ENCODE peak calls at places on chromosome 4, in eight cellular contexts. One of them, this sample, is unnamed.

GRCh38 chr4:15729910-15730533 is 27.2 kb downstream of the BST1 start:
- DNase-seq in iPS-NIHi11: peak
- DNase-seq in T-cell: no peak
- DNase-seq in H7: peak
- DNase-seq in sigmoid colon: no peak
- DNase-seq in progenitor cell of endocrine pancreas: no peak
- DNase-seq in lower leg skin: no peak
- DNase-seq in KBM-7: peak
- DNase-seq in this sample: no peak

GRCh38 chr4:156109943-156110925 is 156.6 kb upstream of the CTSO start:
- DNase-seq in iPS-NIHi11: peak
- DNase-seq in T-cell: no peak
- DNase-seq in H7: peak
- DNase-seq in sigmoid colon: peak
- DNase-seq in progenitor cell of endocrine pancreas: no peak
- DNase-seq in lower leg skin: peak
- DNase-seq in KBM-7: peak
- DNase-seq in this sample: no peak

GRCh38 chr4:8228319-8229250 is 29.5 kb downstream of the SH3TC1 start:
- DNase-seq in iPS-NIHi11: no peak
- DNase-seq in T-cell: peak
- DNase-seq in H7: no peak
- DNase-seq in sigmoid colon: peak
- DNase-seq in progenitor cell of endocrine pancreas: no peak
- DNase-seq in lower leg skin: peak
- DNase-seq in KBM-7: peak
- DNase-seq in this sample: peak

GRCh38 chr4:36027203-36027602 is 217.1 kb downstream of the ARAP2 start:
- DNase-seq in iPS-NIHi11: peak
- DNase-seq in T-cell: no peak
- DNase-seq in H7: no peak
- DNase-seq in sigmoid colon: no peak
- DNase-seq in progenitor cell of endocrine pancreas: no peak
- DNase-seq in lower leg skin: no peak
- DNase-seq in KBM-7: no peak
- DNase-seq in this sample: no peak

GRCh38 chr4:73945674-73946449 is 36.0 kb downstream of the PF4 start:
- DNase-seq in iPS-NIHi11: no peak
- DNase-seq in T-cell: no peak
- DNase-seq in H7: no peak
- DNase-seq in sigmoid colon: no peak
- DNase-seq in progenitor cell of endocrine pancreas: no peak
- DNase-seq in lower leg skin: no peak
- DNase-seq in KBM-7: no peak
- DNase-seq in this sample: no peak

GRCh38 chr4:41930139-41930831 is 4.9 kb upstream of the TMEM33 start:
- DNase-seq in iPS-NIHi11: no peak
- DNase-seq in T-cell: no peak
- DNase-seq in H7: no peak
- DNase-seq in sigmoid colon: no peak
- DNase-seq in progenitor cell of endocrine pancreas: no peak
- DNase-seq in lower leg skin: no peak
- DNase-seq in KBM-7: no peak
- DNase-seq in this sample: no peak

GRCh38 chr4:56102581-56102980 is 153.8 kb downstream of the CEP135 start:
- DNase-seq in iPS-NIHi11: no peak
- DNase-seq in T-cell: no peak
- DNase-seq in H7: no peak
- DNase-seq in sigmoid colon: no peak
- DNase-seq in progenitor cell of endocrine pancreas: no peak
- DNase-seq in lower leg skin: no peak
- DNase-seq in KBM-7: no peak
- DNase-seq in this sample: no peak

GRCh38 chr4:112321768-112322684 is 24.9 kb downstream of the ALPK1 start:
- DNase-seq in iPS-NIHi11: peak
- DNase-seq in T-cell: peak
- DNase-seq in H7: peak
- DNase-seq in sigmoid colon: peak
- DNase-seq in progenitor cell of endocrine pancreas: peak
- DNase-seq in lower leg skin: peak
- DNase-seq in KBM-7: peak
- DNase-seq in this sample: peak

GRCh38 chr4:168978001-168978700 is 31.9 kb downstream of the CBR4 start:
- DNase-seq in iPS-NIHi11: no peak
- DNase-seq in T-cell: no peak
- DNase-seq in H7: no peak
- DNase-seq in sigmoid colon: no peak
- DNase-seq in progenitor cell of endocrine pancreas: no peak
- DNase-seq in lower leg skin: no peak
- DNase-seq in KBM-7: no peak
- DNase-seq in this sample: no peak

GRCh38 chr4:126174627-126175026 is 859.9 kb downstream of the FAT4 start:
- DNase-seq in iPS-NIHi11: no peak
- DNase-seq in T-cell: no peak
- DNase-seq in H7: no peak
- DNase-seq in sigmoid colon: no peak
- DNase-seq in progenitor cell of endocrine pancreas: no peak
- DNase-seq in lower leg skin: no peak
- DNase-seq in KBM-7: no peak
- DNase-seq in this sample: no peak

GRCh38 chr4:127778102-127778501 is 4.0 kb upstream of the HSPA4L start:
- DNase-seq in iPS-NIHi11: no peak
- DNase-seq in T-cell: no peak
- DNase-seq in H7: no peak
- DNase-seq in sigmoid colon: no peak
- DNase-seq in progenitor cell of endocrine pancreas: peak
- DNase-seq in lower leg skin: no peak
- DNase-seq in KBM-7: no peak
- DNase-seq in this sample: no peak

GRCh38 chr4:149426461-149426860 is 389.2 kb downstream of the IQCM start:
- DNase-seq in iPS-NIHi11: no peak
- DNase-seq in T-cell: no peak
- DNase-seq in H7: no peak
- DNase-seq in sigmoid colon: no peak
- DNase-seq in progenitor cell of endocrine pancreas: no peak
- DNase-seq in lower leg skin: no peak
- DNase-seq in KBM-7: no peak
- DNase-seq in this sample: no peak

GRCh38 chr4:184657144-184657543 is 7.6 kb downstream of the PRIMPOL start:
- DNase-seq in iPS-NIHi11: no peak
- DNase-seq in T-cell: no peak
- DNase-seq in H7: no peak
- DNase-seq in sigmoid colon: no peak
- DNase-seq in progenitor cell of endocrine pancreas: no peak
- DNase-seq in lower leg skin: no peak
- DNase-seq in KBM-7: no peak
- DNase-seq in this sample: no peak

GRCh38 chr4:2689825-2690700 is 66.1 kb downstream of the TNIP2 start:
- DNase-seq in iPS-NIHi11: no peak
- DNase-seq in T-cell: peak
- DNase-seq in H7: no peak
- DNase-seq in sigmoid colon: no peak
- DNase-seq in progenitor cell of endocrine pancreas: no peak
- DNase-seq in lower leg skin: no peak
- DNase-seq in KBM-7: no peak
- DNase-seq in this sample: peak

GRCh38 chr4:108601517-108601916 is 18.9 kb upstream of the RPL34 start:
- DNase-seq in iPS-NIHi11: no peak
- DNase-seq in T-cell: peak
- DNase-seq in H7: no peak
- DNase-seq in sigmoid colon: no peak
- DNase-seq in progenitor cell of endocrine pancreas: no peak
- DNase-seq in lower leg skin: no peak
- DNase-seq in KBM-7: no peak
- DNase-seq in this sample: no peak

GRCh38 chr4:20532871-20533870 is 167.1 kb upstream of the PACRGL start:
- DNase-seq in iPS-NIHi11: no peak
- DNase-seq in T-cell: no peak
- DNase-seq in H7: no peak
- DNase-seq in sigmoid colon: no peak
- DNase-seq in progenitor cell of endocrine pancreas: no peak
- DNase-seq in lower leg skin: no peak
- DNase-seq in KBM-7: no peak
- DNase-seq in this sample: no peak

GRCh38 chr4:152556283-152556682 is 20.4 kb upstream of the FBXW7 start:
- DNase-seq in iPS-NIHi11: no peak
- DNase-seq in T-cell: no peak
- DNase-seq in H7: no peak
- DNase-seq in sigmoid colon: no peak
- DNase-seq in progenitor cell of endocrine pancreas: no peak
- DNase-seq in lower leg skin: no peak
- DNase-seq in KBM-7: no peak
- DNase-seq in this sample: no peak

GRCh38 chr4:112325522-112325921 is 28.4 kb downstream of the ALPK1 start:
- DNase-seq in iPS-NIHi11: no peak
- DNase-seq in T-cell: no peak
- DNase-seq in H7: no peak
- DNase-seq in sigmoid colon: no peak
- DNase-seq in progenitor cell of endocrine pancreas: no peak
- DNase-seq in lower leg skin: no peak
- DNase-seq in KBM-7: no peak
- DNase-seq in this sample: no peak

GRCh38 chr4:95129036-95129435 is 371.3 kb downstream of the BMPR1B start:
- DNase-seq in iPS-NIHi11: no peak
- DNase-seq in T-cell: no peak
- DNase-seq in H7: no peak
- DNase-seq in sigmoid colon: no peak
- DNase-seq in progenitor cell of endocrine pancreas: no peak
- DNase-seq in lower leg skin: no peak
- DNase-seq in KBM-7: no peak
- DNase-seq in this sample: no peak

GRCh38 chr4:72951628-72952027 is 117.9 kb downstream of the COX18 start:
- DNase-seq in iPS-NIHi11: no peak
- DNase-seq in T-cell: no peak
- DNase-seq in H7: no peak
- DNase-seq in sigmoid colon: no peak
- DNase-seq in progenitor cell of endocrine pancreas: no peak
- DNase-seq in lower leg skin: no peak
- DNase-seq in KBM-7: no peak
- DNase-seq in this sample: no peak

GRCh38 chr4:109123952-109124351 is 178.5 kb downstream of the COL25A1 start:
- DNase-seq in iPS-NIHi11: no peak
- DNase-seq in T-cell: no peak
- DNase-seq in H7: no peak
- DNase-seq in sigmoid colon: no peak
- DNase-seq in progenitor cell of endocrine pancreas: no peak
- DNase-seq in lower leg skin: no peak
- DNase-seq in KBM-7: no peak
- DNase-seq in this sample: no peak

GRCh38 chr4:139740121-139740520 is 74.5 kb downstream of the MGST2 start:
- DNase-seq in iPS-NIHi11: no peak
- DNase-seq in T-cell: no peak
- DNase-seq in H7: no peak
- DNase-seq in sigmoid colon: peak
- DNase-seq in progenitor cell of endocrine pancreas: no peak
- DNase-seq in lower leg skin: no peak
- DNase-seq in KBM-7: no peak
- DNase-seq in this sample: no peak

GRCh38 chr4:84597450-84597849 is 14.5 kb downstream of the CDS1 start:
- DNase-seq in iPS-NIHi11: no peak
- DNase-seq in T-cell: no peak
- DNase-seq in H7: no peak
- DNase-seq in sigmoid colon: no peak
- DNase-seq in progenitor cell of endocrine pancreas: no peak
- DNase-seq in lower leg skin: no peak
- DNase-seq in KBM-7: no peak
- DNase-seq in this sample: no peak

GRCh38 chr4:4200624-4201023 is 26.1 kb downstream of the OTOP1 start:
- DNase-seq in iPS-NIHi11: no peak
- DNase-seq in T-cell: no peak
- DNase-seq in H7: no peak
- DNase-seq in sigmoid colon: no peak
- DNase-seq in progenitor cell of endocrine pancreas: no peak
- DNase-seq in lower leg skin: no peak
- DNase-seq in KBM-7: no peak
- DNase-seq in this sample: no peak

GRCh38 chr4:37528161-37528560 is 158.0 kb downstream of the RELL1 start:
- DNase-seq in iPS-NIHi11: no peak
- DNase-seq in T-cell: no peak
- DNase-seq in H7: no peak
- DNase-seq in sigmoid colon: no peak
- DNase-seq in progenitor cell of endocrine pancreas: no peak
- DNase-seq in lower leg skin: no peak
- DNase-seq in KBM-7: peak
- DNase-seq in this sample: no peak

GRCh38 chr4:20544645-20545044 is 155.6 kb upstream of the PACRGL start:
- DNase-seq in iPS-NIHi11: peak
- DNase-seq in T-cell: no peak
- DNase-seq in H7: peak
- DNase-seq in sigmoid colon: no peak
- DNase-seq in progenitor cell of endocrine pancreas: no peak
- DNase-seq in lower leg skin: no peak
- DNase-seq in KBM-7: peak
- DNase-seq in this sample: peak

GRCh38 chr4:38050560-38051350 is 90.6 kb downstream of the PTTG2 start:
- DNase-seq in iPS-NIHi11: no peak
- DNase-seq in T-cell: no peak
- DNase-seq in H7: no peak
- DNase-seq in sigmoid colon: no peak
- DNase-seq in progenitor cell of endocrine pancreas: no peak
- DNase-seq in lower leg skin: no peak
- DNase-seq in KBM-7: no peak
- DNase-seq in this sample: no peak

GRCh38 chr4:162201673-162202072 is 37.9 kb upstream of the FSTL5 start:
- DNase-seq in iPS-NIHi11: no peak
- DNase-seq in T-cell: no peak
- DNase-seq in H7: no peak
- DNase-seq in sigmoid colon: no peak
- DNase-seq in progenitor cell of endocrine pancreas: no peak
- DNase-seq in lower leg skin: no peak
- DNase-seq in KBM-7: no peak
- DNase-seq in this sample: no peak

GRCh38 chr4:15778742-15779231 is 659 bp downstream of the CD38 start:
- DNase-seq in iPS-NIHi11: peak
- DNase-seq in T-cell: peak
- DNase-seq in H7: no peak
- DNase-seq in sigmoid colon: peak
- DNase-seq in progenitor cell of endocrine pancreas: no peak
- DNase-seq in lower leg skin: no peak
- DNase-seq in KBM-7: peak
- DNase-seq in this sample: peak

GRCh38 chr4:75099321-75099720 is 166.4 kb downstream of the PARM1 start:
- DNase-seq in iPS-NIHi11: no peak
- DNase-seq in T-cell: no peak
- DNase-seq in H7: no peak
- DNase-seq in sigmoid colon: no peak
- DNase-seq in progenitor cell of endocrine pancreas: no peak
- DNase-seq in lower leg skin: no peak
- DNase-seq in KBM-7: no peak
- DNase-seq in this sample: peak

GRCh38 chr4:16207409-16207808 is 18.9 kb downstream of the TAPT1 start:
- DNase-seq in iPS-NIHi11: no peak
- DNase-seq in T-cell: no peak
- DNase-seq in H7: no peak
- DNase-seq in sigmoid colon: no peak
- DNase-seq in progenitor cell of endocrine pancreas: no peak
- DNase-seq in lower leg skin: no peak
- DNase-seq in KBM-7: no peak
- DNase-seq in this sample: no peak

GRCh38 chr4:144645621-144646522 is at the start of gene HHIP:
- DNase-seq in iPS-NIHi11: peak
- DNase-seq in T-cell: peak
- DNase-seq in H7: peak
- DNase-seq in sigmoid colon: peak
- DNase-seq in progenitor cell of endocrine pancreas: peak
- DNase-seq in lower leg skin: no peak
- DNase-seq in KBM-7: peak
- DNase-seq in this sample: peak

GRCh38 chr4:103032575-103032974 is 13.1 kb upstream of the SLC9B1 start:
- DNase-seq in iPS-NIHi11: peak
- DNase-seq in T-cell: no peak
- DNase-seq in H7: peak
- DNase-seq in sigmoid colon: no peak
- DNase-seq in progenitor cell of endocrine pancreas: no peak
- DNase-seq in lower leg skin: no peak
- DNase-seq in KBM-7: peak
- DNase-seq in this sample: no peak

GRCh38 chr4:186999676-187000075 is 276.0 kb upstream of the FAT1 start:
- DNase-seq in iPS-NIHi11: no peak
- DNase-seq in T-cell: no peak
- DNase-seq in H7: no peak
- DNase-seq in sigmoid colon: no peak
- DNase-seq in progenitor cell of endocrine pancreas: no peak
- DNase-seq in lower leg skin: no peak
- DNase-seq in KBM-7: no peak
- DNase-seq in this sample: no peak